ENCODE peak calls at places on chromosomes 3 and 15, in six cellular contexts. K, I, Z, S, Y and L are unnamed samples.

GRCh38 chr15:25863067-25863967 is at the start of gene ATP10A:
- DNase-seq in K (no peak), I (no peak), Z (peak; percentile 56), S (no peak), Y (no peak), L (peak; percentile 71)

GRCh38 chr3:112351823-112352222 is 18.9 kb downstream of the CD200 start:
- DNase-seq in K (no peak), I (no peak), Z (no peak), S (no peak), Y (no peak), L (no peak)

GRCh38 chr3:78004578-78004977 is 964.7 kb downstream of the ROBO2 start:
- DNase-seq in K (no peak), I (no peak), Z (no peak), S (no peak), Y (no peak), L (no peak)

GRCh38 chr3:126961191-126961790 is 21.6 kb upstream of the PLXNA1 start:
- DNase-seq in K (no peak), I (peak; percentile 34), Z (no peak), S (no peak), Y (no peak), L (peak; percentile 61)

GRCh38 chr3:186931487-186932280 is 1.4 kb downstream of the ST6GAL1 start:
- DNase-seq in K (no peak), I (no peak), Z (peak; percentile 34), S (peak; percentile 78), Y (no peak), L (peak; percentile 63)

GRCh38 chr3:44439499-44440295 is 37.8 kb downstream of the ZNF445 start:
- DNase-seq in K (no peak), I (peak; percentile 95), Z (peak; percentile 74), S (peak; percentile 97), Y (peak; percentile 88), L (peak; percentile 61)

GRCh38 chr3:171770689-171771620 is 39.3 kb downstream of the PLD1 start:
- DNase-seq in K (peak; percentile 5), I (peak; percentile 72), Z (no peak), S (peak; percentile 68), Y (peak; percentile 48), L (peak; percentile 92)

GRCh38 chr3:78868570-78868969 is 899.2 kb downstream of the ROBO1 start:
- DNase-seq in K (no peak), I (no peak), Z (no peak), S (no peak), Y (no peak), L (no peak)

GRCh38 chr3:172379372-172379771 is 68.9 kb downstream of the GHSR start:
- DNase-seq in K (no peak), I (no peak), Z (no peak), S (no peak), Y (no peak), L (peak; percentile 19)

GRCh38 chr3:177640319-177640997 is 443.2 kb upstream of the TBL1XR1 start:
- DNase-seq in K (no peak), I (no peak), Z (no peak), S (no peak), Y (no peak), L (no peak)

GRCh38 chr3:172159962-172160538 is 120.7 kb downstream of the FNDC3B start:
- DNase-seq in K (no peak), I (peak; percentile 37), Z (no peak), S (no peak), Y (no peak), L (no peak)

GRCh38 chr3:55000546-55000945 is 72.7 kb upstream of the LRTM1 start:
- DNase-seq in K (peak; percentile 8), I (no peak), Z (peak; percentile 15), S (no peak), Y (no peak), L (peak; percentile 93)

GRCh38 chr3:126060613-126061145 is 23.2 kb downstream of the SLC41A3 start:
- DNase-seq in K (no peak), I (no peak), Z (no peak), S (no peak), Y (no peak), L (no peak)

GRCh38 chr15:89785064-89785770 is 9.1 kb downstream of the MESP2 start:
- DNase-seq in K (peak; percentile 49), I (no peak), Z (no peak), S (peak; percentile 85), Y (no peak), L (no peak)

GRCh38 chr3:186782542-186783069 is 771 bp upstream of the EIF4A2 start:
- DNase-seq in K (no peak), I (no peak), Z (peak; percentile 8), S (peak; percentile 30), Y (no peak), L (no peak)

DNA sequence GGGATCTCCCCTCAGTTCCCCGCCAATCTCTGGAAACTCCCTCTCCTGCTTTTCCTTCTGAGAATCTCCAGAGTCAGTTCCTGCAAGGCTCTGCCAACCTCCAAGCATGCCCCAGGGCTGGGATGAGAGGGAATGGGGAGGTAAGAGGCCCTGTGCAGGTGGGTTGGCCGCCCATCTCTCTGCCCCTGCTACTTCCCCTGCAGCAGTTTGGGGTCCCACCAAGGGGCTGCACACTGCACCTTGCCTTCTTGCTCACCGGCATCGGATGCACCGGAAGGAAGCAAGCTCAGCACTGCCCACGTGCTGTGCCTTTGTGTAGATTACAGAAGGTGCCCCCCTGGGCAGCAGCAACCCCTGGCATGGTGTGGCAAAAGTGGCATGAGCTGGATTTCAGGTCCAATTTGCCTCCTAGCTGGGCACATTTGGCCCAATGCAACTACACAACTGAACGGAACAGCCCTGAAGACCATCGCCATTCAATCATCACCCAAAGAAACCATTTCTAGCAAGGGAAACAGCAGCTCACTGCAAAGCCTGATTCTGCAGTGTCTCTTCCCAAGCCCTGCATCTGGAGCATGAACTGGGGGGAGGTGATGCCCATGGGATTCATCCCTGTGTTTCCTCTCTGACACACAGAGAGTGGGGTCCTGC is 91.4 kb upstream of the ALDH1A3 start:
- DNase-seq in K (no peak), I (no peak), Z (no peak), S (no peak), Y (no peak), L (no peak)
- TF ChIP-seq RFX5 in K (no peak), I (no peak), Z (no peak), S (no peak), Y (no peak), L (no peak)

DNA sequence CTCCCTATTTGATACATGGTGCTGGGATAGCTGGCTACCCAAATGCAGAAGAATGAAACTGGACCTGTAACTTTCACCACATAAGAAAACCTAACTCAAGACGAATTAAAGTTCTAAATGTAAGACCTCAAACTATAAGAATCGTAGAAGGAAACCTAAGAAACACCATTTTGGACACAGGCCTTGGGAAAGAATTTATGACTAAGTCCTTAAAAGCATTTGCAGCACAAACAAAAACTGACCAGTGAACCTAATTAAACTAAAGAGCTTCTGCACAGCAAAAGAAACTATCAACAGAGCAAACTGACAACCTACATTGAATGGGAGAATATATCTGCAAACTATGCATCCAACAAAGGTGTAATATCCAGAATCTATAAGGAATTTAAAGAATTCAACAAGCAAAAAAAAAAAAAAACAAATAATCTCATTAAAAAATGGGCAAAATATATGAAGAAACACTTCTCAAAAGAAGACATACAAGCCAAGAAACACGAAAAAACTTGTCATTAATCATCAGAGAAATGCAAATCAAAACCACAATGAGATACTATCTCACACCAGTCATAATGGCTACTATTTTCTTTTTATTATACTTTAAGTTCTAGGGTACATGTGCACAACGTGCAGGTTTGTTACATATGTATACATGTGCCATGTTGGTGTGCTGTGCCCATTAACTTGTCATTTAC is 37.0 kb downstream of the HDGFL3 start:
- DNase-seq in K (no peak), I (no peak), Z (no peak), S (no peak), Y (no peak), L (peak; percentile 62)
- H3K4me2 ChIP-seq in K (no peak overlapping the region), I (no peak overlapping the region), Z (no peak overlapping the region), S (no peak overlapping the region), Y (no peak overlapping the region), L (peak overlapping the region; percentile 96)

DNA sequence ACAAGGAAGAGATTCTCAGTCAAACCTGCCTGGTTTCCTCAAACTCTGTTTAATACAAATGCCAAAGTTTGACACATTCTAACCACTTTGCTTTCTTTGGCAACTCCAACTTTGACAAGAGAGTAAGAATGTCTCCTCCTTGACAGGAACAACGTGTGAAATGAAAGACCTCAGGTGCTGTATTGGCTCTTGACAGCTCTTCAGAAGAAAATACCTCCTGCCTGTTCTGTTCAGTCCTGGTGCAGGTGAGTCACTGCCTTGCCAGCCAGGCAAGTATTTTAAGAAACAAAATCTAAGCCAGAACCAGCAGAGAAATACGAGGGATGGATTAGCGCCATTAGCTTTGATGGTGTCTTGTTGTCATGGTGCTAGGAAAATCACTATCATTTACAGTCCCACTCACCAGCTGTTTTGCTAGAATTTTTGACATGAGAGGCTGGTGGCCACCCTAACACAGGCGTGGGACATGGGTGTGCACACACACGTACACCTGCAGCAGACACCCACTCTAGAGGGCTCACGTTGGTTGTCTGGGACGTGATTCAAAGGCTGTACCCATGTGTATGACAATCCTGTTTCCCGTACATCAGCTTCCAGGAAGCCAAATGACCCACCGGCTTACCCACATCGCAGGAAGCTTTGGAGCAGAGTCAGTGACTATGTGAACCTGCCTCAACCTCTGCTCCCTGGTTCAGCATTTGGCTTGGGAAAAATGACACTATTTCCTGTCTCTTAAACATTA is 60.4 kb downstream of the CCNL1 start:
- DNase-seq in K (no peak), I (no peak), Z (no peak), S (no peak), Y (no peak), L (peak; percentile 47)
- TF ChIP-seq RFX5 in K (no peak), I (no peak), Z (no peak), S (no peak), Y (no peak), L (no peak)

GRCh38 chr15:34494084-34494399 is 56.4 kb upstream of the GOLGA8A start:
- DNase-seq in K (no peak), I (no peak), Z (no peak), S (no peak), Y (no peak), L (no peak)

GRCh38 chr15:34493001-34493400 is 55.4 kb upstream of the GOLGA8A start:
- DNase-seq in K (no peak), I (no peak), Z (no peak), S (no peak), Y (no peak), L (no peak)

GRCh38 chr15:34490421-34491193 is 53.0 kb upstream of the GOLGA8A start:
- DNase-seq in K (no peak), I (no peak), Z (peak; percentile 24), S (no peak), Y (no peak), L (no peak)
- H3K4me2 ChIP-seq in K (no peak overlapping the region), I (no peak overlapping the region), Z (no peak overlapping the region), S (no peak overlapping the region), Y (no peak overlapping the region), L (no peak overlapping the region)

GRCh38 chr15:60729850-60730458 is 251.0 kb upstream of the ICE2 start:
- DNase-seq in K (no peak), I (no peak), Z (no peak), S (no peak), Y (no peak), L (no peak)
- TF ChIP-seq RFX5 in K (no peak), I (no peak), Z (no peak), S (no peak), Y (no peak), L (no peak)